ENCODE peak calls at places on chromosomes 2 and 18, in four cellular contexts. M is psoas muscle, J is NB4, U is NCI-H1417. G is an unnamed sample.

GRCh38 chr2:165810418-165810817 is 16.4 kb upstream of the GALNT3 start:
- DNase-seq in M (no peak), J (no peak), U (no peak), G (no peak)

GRCh38 chr18:7697306-7697705 is 130.2 kb downstream of the PTPRM start:
- DNase-seq in M (no peak), J (no peak), U (no peak), G (no peak)

GRCh38 chr2:218260742-218261423 is at the start of gene GPBAR1:
- DNase-seq in M (peak), J (peak), U (no peak), G (no peak)

GRCh38 chr18:48814490-48815181 is 136.1 kb downstream of the SMAD7 start:
- DNase-seq in M (no peak), J (no peak), U (no peak), G (no peak)

GRCh38 chr2:169406891-169407290 is 44.6 kb upstream of the LRP2 start:
- DNase-seq in M (no peak), J (no peak), U (no peak), G (no peak)

GRCh38 chr18:52451851-52452250 is 111.9 kb downstream of the DCC start:
- DNase-seq in M (no peak), J (no peak), U (peak), G (no peak)

GRCh38 chr18:42306208-42306980 is 351.4 kb downstream of the PIK3C3 start:
- DNase-seq in M (no peak), J (no peak), U (no peak), G (no peak)

GRCh38 chr2:193883820-193884219 is 1689.1 kb upstream of the TMEFF2 start:
- DNase-seq in M (no peak), J (no peak), U (no peak), G (no peak)

G was measured in AG09309.